ENCODE peak calls at places on chromosome 18, in ten cellular contexts. One of them, this sample, is unnamed.
A peak's percentile ranks its signal among the peaks of the same experiment; 100 is the strongest.

GRCh38 chr18:56593906-56594305 is 44.5 kb downstream of the TXNL1 start:
- DNase-seq in AG10803: peak; percentile 26
- DNase-seq in lung: no peak
- DNase-seq in colonic mucosa: no peak
- DNase-seq in IMR-90: peak; percentile 42
- DNase-seq in cardiac fibroblast: no peak
- DNase-seq in fibroblast of lung: peak; percentile 69
- DNase-seq in lower leg skin: no peak
- DNase-seq in psoas muscle: no peak
- DNase-seq in GM23338: no peak
- DNase-seq in this sample: no peak

GRCh38 chr18:58580623-58581022 is 48.3 kb downstream of the ALPK2 start:
- DNase-seq in AG10803: peak; percentile 83
- DNase-seq in lung: no peak
- DNase-seq in colonic mucosa: no peak
- DNase-seq in IMR-90: peak; percentile 60
- DNase-seq in cardiac fibroblast: peak; percentile 74
- DNase-seq in fibroblast of lung: peak; percentile 82
- DNase-seq in lower leg skin: no peak
- DNase-seq in psoas muscle: no peak
- DNase-seq in GM23338: peak; percentile 81
- DNase-seq in this sample: no peak

GRCh38 chr18:29147944-29148343 is 971.0 kb upstream of the CDH2 start:
- DNase-seq in AG10803: peak; percentile 78
- DNase-seq in lung: no peak
- DNase-seq in colonic mucosa: no peak
- DNase-seq in IMR-90: peak; percentile 85
- DNase-seq in cardiac fibroblast: peak; percentile 76
- DNase-seq in fibroblast of lung: peak; percentile 72
- DNase-seq in lower leg skin: no peak
- DNase-seq in psoas muscle: no peak
- DNase-seq in GM23338: peak; percentile 68
- DNase-seq in this sample: peak; percentile 37

GRCh38 chr18:63157293-63158011 is 162.1 kb downstream of the BCL2 start:
- DNase-seq in AG10803: no peak
- DNase-seq in lung: no peak
- DNase-seq in colonic mucosa: no peak
- DNase-seq in IMR-90: no peak
- DNase-seq in cardiac fibroblast: no peak
- DNase-seq in fibroblast of lung: no peak
- DNase-seq in lower leg skin: no peak
- DNase-seq in psoas muscle: no peak
- DNase-seq in GM23338: no peak
- DNase-seq in this sample: no peak

GRCh38 chr18:56233595-56233994 is 404.8 kb downstream of the TXNL1 start:
- DNase-seq in AG10803: peak; percentile 88
- DNase-seq in lung: no peak
- DNase-seq in colonic mucosa: no peak
- DNase-seq in IMR-90: peak; percentile 92
- DNase-seq in cardiac fibroblast: peak; percentile 88
- DNase-seq in fibroblast of lung: peak; percentile 89
- DNase-seq in lower leg skin: no peak
- DNase-seq in psoas muscle: no peak
- DNase-seq in GM23338: no peak
- DNase-seq in this sample: peak; percentile 31

GRCh38 chr18:79210002-79210910 is 141.1 kb downstream of the ATP9B start:
- DNase-seq in AG10803: no peak
- DNase-seq in lung: no peak
- DNase-seq in colonic mucosa: no peak
- DNase-seq in IMR-90: no peak
- DNase-seq in cardiac fibroblast: no peak
- DNase-seq in fibroblast of lung: no peak
- DNase-seq in lower leg skin: no peak
- DNase-seq in psoas muscle: no peak
- DNase-seq in GM23338: no peak
- DNase-seq in this sample: no peak

GRCh38 chr18:36297419-36298112 is at the start of gene FHOD3:
- DNase-seq in AG10803: peak; percentile 65
- DNase-seq in lung: peak; percentile 39
- DNase-seq in colonic mucosa: peak; percentile 46
- DNase-seq in IMR-90: peak; percentile 49
- DNase-seq in cardiac fibroblast: peak; percentile 66
- DNase-seq in fibroblast of lung: peak; percentile 67
- DNase-seq in lower leg skin: no peak
- DNase-seq in psoas muscle: peak; percentile 84
- DNase-seq in GM23338: peak; percentile 87
- DNase-seq in this sample: no peak

GRCh38 chr18:3055201-3055600 is 42.3 kb upstream of the LPIN2 start:
- DNase-seq in AG10803: no peak
- DNase-seq in lung: no peak
- DNase-seq in colonic mucosa: no peak
- DNase-seq in IMR-90: no peak
- DNase-seq in cardiac fibroblast: peak; percentile 29
- DNase-seq in fibroblast of lung: no peak
- DNase-seq in lower leg skin: peak; percentile 17
- DNase-seq in psoas muscle: no peak
- DNase-seq in GM23338: no peak
- DNase-seq in this sample: no peak

GRCh38 chr18:28559511-28559910 is 382.6 kb upstream of the CDH2 start:
- DNase-seq in AG10803: no peak
- DNase-seq in lung: no peak
- DNase-seq in colonic mucosa: no peak
- DNase-seq in IMR-90: no peak
- DNase-seq in cardiac fibroblast: no peak
- DNase-seq in fibroblast of lung: no peak
- DNase-seq in lower leg skin: no peak
- DNase-seq in psoas muscle: no peak
- DNase-seq in GM23338: no peak
- DNase-seq in this sample: no peak

GRCh38 chr18:74331404-74331803 is 15.8 kb downstream of the C18orf63 start:
- DNase-seq in AG10803: peak; percentile 66
- DNase-seq in lung: no peak
- DNase-seq in colonic mucosa: no peak
- DNase-seq in IMR-90: peak; percentile 51
- DNase-seq in cardiac fibroblast: peak; percentile 74
- DNase-seq in fibroblast of lung: peak; percentile 20
- DNase-seq in lower leg skin: no peak
- DNase-seq in psoas muscle: no peak
- DNase-seq in GM23338: peak; percentile 38
- DNase-seq in this sample: peak; percentile 52

GRCh38 chr18:79502785-79503184 is 107.1 kb downstream of the NFATC1 start:
- DNase-seq in AG10803: peak; percentile 31
- DNase-seq in lung: no peak
- DNase-seq in colonic mucosa: no peak
- DNase-seq in IMR-90: peak; percentile 33
- DNase-seq in cardiac fibroblast: peak; percentile 31
- DNase-seq in fibroblast of lung: peak; percentile 65
- DNase-seq in lower leg skin: no peak
- DNase-seq in psoas muscle: no peak
- DNase-seq in GM23338: no peak
- DNase-seq in this sample: no peak

GRCh38 chr18:44759925-44760342 is 79.2 kb downstream of the SETBP1 start:
- DNase-seq in AG10803: no peak
- DNase-seq in lung: no peak
- DNase-seq in colonic mucosa: no peak
- DNase-seq in IMR-90: no peak
- DNase-seq in cardiac fibroblast: no peak
- DNase-seq in fibroblast of lung: no peak
- DNase-seq in lower leg skin: no peak
- DNase-seq in psoas muscle: no peak
- DNase-seq in GM23338: no peak
- DNase-seq in this sample: no peak

GRCh38 chr18:32257073-32257780 is 67.4 kb downstream of the MEP1B start:
- DNase-seq in AG10803: no peak
- DNase-seq in lung: no peak
- DNase-seq in colonic mucosa: no peak
- DNase-seq in IMR-90: no peak
- DNase-seq in cardiac fibroblast: no peak
- DNase-seq in fibroblast of lung: no peak
- DNase-seq in lower leg skin: no peak
- DNase-seq in psoas muscle: no peak
- DNase-seq in GM23338: no peak
- DNase-seq in this sample: no peak

GRCh38 chr18:12534820-12535219 is 123.1 kb downstream of the SPIRE1 start:
- DNase-seq in AG10803: no peak
- DNase-seq in lung: no peak
- DNase-seq in colonic mucosa: no peak
- DNase-seq in IMR-90: no peak
- DNase-seq in cardiac fibroblast: no peak
- DNase-seq in fibroblast of lung: no peak
- DNase-seq in lower leg skin: no peak
- DNase-seq in psoas muscle: no peak
- DNase-seq in GM23338: no peak
- DNase-seq in this sample: no peak

GRCh38 chr18:12543697-12544096 is 114.2 kb downstream of the SPIRE1 start:
- DNase-seq in AG10803: no peak
- DNase-seq in lung: no peak
- DNase-seq in colonic mucosa: no peak
- DNase-seq in IMR-90: peak; percentile 68
- DNase-seq in cardiac fibroblast: no peak
- DNase-seq in fibroblast of lung: peak; percentile 65
- DNase-seq in lower leg skin: no peak
- DNase-seq in psoas muscle: no peak
- DNase-seq in GM23338: no peak
- DNase-seq in this sample: no peak

GRCh38 chr18:12540751-12541150 is 117.2 kb downstream of the SPIRE1 start:
- DNase-seq in AG10803: no peak
- DNase-seq in lung: no peak
- DNase-seq in colonic mucosa: no peak
- DNase-seq in IMR-90: no peak
- DNase-seq in cardiac fibroblast: no peak
- DNase-seq in fibroblast of lung: no peak
- DNase-seq in lower leg skin: no peak
- DNase-seq in psoas muscle: no peak
- DNase-seq in GM23338: no peak
- DNase-seq in this sample: no peak
- TF ChIP-seq CTCF in AG10803: no peak
- TF ChIP-seq CTCF in lung: no peak
- TF ChIP-seq CTCF in colonic mucosa: no peak
- TF ChIP-seq CTCF in IMR-90: no peak
- TF ChIP-seq CTCF in cardiac fibroblast: no peak
- TF ChIP-seq CTCF in fibroblast of lung: no peak
- TF ChIP-seq CTCF in lower leg skin: no peak
- TF ChIP-seq CTCF in psoas muscle: no peak
- TF ChIP-seq CTCF in GM23338: no peak
- TF ChIP-seq CTCF in this sample: no peak

GRCh38 chr18:11121426-11121825 is 27.9 kb downstream of the PIEZO2 start:
- DNase-seq in AG10803: no peak
- DNase-seq in lung: no peak
- DNase-seq in colonic mucosa: no peak
- DNase-seq in IMR-90: peak; percentile 68
- DNase-seq in cardiac fibroblast: peak; percentile 40
- DNase-seq in fibroblast of lung: peak; percentile 35
- DNase-seq in lower leg skin: no peak
- DNase-seq in psoas muscle: no peak
- DNase-seq in GM23338: no peak
- DNase-seq in this sample: no peak

GRCh38 chr18:11118051-11118450 is 31.3 kb downstream of the PIEZO2 start:
- DNase-seq in AG10803: no peak
- DNase-seq in lung: no peak
- DNase-seq in colonic mucosa: no peak
- DNase-seq in IMR-90: no peak
- DNase-seq in cardiac fibroblast: no peak
- DNase-seq in fibroblast of lung: no peak
- DNase-seq in lower leg skin: no peak
- DNase-seq in psoas muscle: no peak
- DNase-seq in GM23338: no peak
- DNase-seq in this sample: no peak

GRCh38 chr18:11119550-11119949 is 29.8 kb downstream of the PIEZO2 start:
- DNase-seq in AG10803: peak; percentile 12
- DNase-seq in lung: no peak
- DNase-seq in colonic mucosa: no peak
- DNase-seq in IMR-90: no peak
- DNase-seq in cardiac fibroblast: peak; percentile 42
- DNase-seq in fibroblast of lung: peak; percentile 9
- DNase-seq in lower leg skin: no peak
- DNase-seq in psoas muscle: no peak
- DNase-seq in GM23338: no peak
- DNase-seq in this sample: no peak

GRCh38 chr18:11124054-11124453 is 25.3 kb downstream of the PIEZO2 start:
- DNase-seq in AG10803: no peak
- DNase-seq in lung: no peak
- DNase-seq in colonic mucosa: no peak
- DNase-seq in IMR-90: no peak
- DNase-seq in cardiac fibroblast: no peak
- DNase-seq in fibroblast of lung: no peak
- DNase-seq in lower leg skin: no peak
- DNase-seq in psoas muscle: no peak
- DNase-seq in GM23338: no peak
- DNase-seq in this sample: no peak

GRCh38 chr18:11119962-11120361 is 29.4 kb downstream of the PIEZO2 start:
- DNase-seq in AG10803: peak; percentile 52
- DNase-seq in lung: no peak
- DNase-seq in colonic mucosa: no peak
- DNase-seq in IMR-90: no peak
- DNase-seq in cardiac fibroblast: peak; percentile 64
- DNase-seq in fibroblast of lung: peak; percentile 39
- DNase-seq in lower leg skin: no peak
- DNase-seq in psoas muscle: no peak
- DNase-seq in GM23338: no peak
- DNase-seq in this sample: no peak
- H3K4me3 ChIP-seq in AG10803: no peak overlapping the region
- H3K4me3 ChIP-seq in lung: no peak overlapping the region
- H3K4me3 ChIP-seq in colonic mucosa: no peak overlapping the region
- H3K4me3 ChIP-seq in IMR-90: no peak overlapping the region
- H3K4me3 ChIP-seq in cardiac fibroblast: no peak overlapping the region
- H3K4me3 ChIP-seq in fibroblast of lung: no peak overlapping the region
- H3K4me3 ChIP-seq in lower leg skin: no peak overlapping the region
- H3K4me3 ChIP-seq in psoas muscle: no peak overlapping the region
- H3K4me3 ChIP-seq in GM23338: no peak overlapping the region
- H3K4me3 ChIP-seq in this sample: no peak overlapping the region

GRCh38 chr18:12886498-12887126 is 2.6 kb upstream of the PTPN2 start:
- DNase-seq in AG10803: peak; percentile 13
- DNase-seq in lung: no peak
- DNase-seq in colonic mucosa: no peak
- DNase-seq in IMR-90: no peak
- DNase-seq in cardiac fibroblast: no peak
- DNase-seq in fibroblast of lung: no peak
- DNase-seq in lower leg skin: no peak
- DNase-seq in psoas muscle: no peak
- DNase-seq in GM23338: peak; percentile 61
- DNase-seq in this sample: no peak
- TF ChIP-seq CTCF in AG10803: peak; percentile 39
- TF ChIP-seq CTCF in lung: no peak
- TF ChIP-seq CTCF in colonic mucosa: peak; percentile 38
- TF ChIP-seq CTCF in IMR-90: peak; percentile 19
- TF ChIP-seq CTCF in cardiac fibroblast: peak; percentile 53
- TF ChIP-seq CTCF in fibroblast of lung: peak; percentile 42
- TF ChIP-seq CTCF in lower leg skin: no peak
- TF ChIP-seq CTCF in psoas muscle: no peak
- TF ChIP-seq CTCF in GM23338: peak; percentile 64
- TF ChIP-seq CTCF in this sample: peak; percentile 58

GRCh38 chr18:31232779-31233424 is 70.2 kb upstream of the DSC1 start:
- DNase-seq in AG10803: no peak
- DNase-seq in lung: no peak
- DNase-seq in colonic mucosa: peak; percentile 64
- DNase-seq in IMR-90: no peak
- DNase-seq in cardiac fibroblast: no peak
- DNase-seq in fibroblast of lung: no peak
- DNase-seq in lower leg skin: no peak
- DNase-seq in psoas muscle: no peak
- DNase-seq in GM23338: no peak
- DNase-seq in this sample: no peak
- H3K4me3 ChIP-seq in AG10803: no peak overlapping the region
- H3K4me3 ChIP-seq in lung: no peak overlapping the region
- H3K4me3 ChIP-seq in colonic mucosa: no peak overlapping the region
- H3K4me3 ChIP-seq in IMR-90: no peak overlapping the region
- H3K4me3 ChIP-seq in cardiac fibroblast: no peak overlapping the region
- H3K4me3 ChIP-seq in fibroblast of lung: no peak overlapping the region
- H3K4me3 ChIP-seq in lower leg skin: no peak overlapping the region
- H3K4me3 ChIP-seq in psoas muscle: no peak overlapping the region
- H3K4me3 ChIP-seq in GM23338: no peak overlapping the region
- H3K4me3 ChIP-seq in this sample: no peak overlapping the region

GRCh38 chr18:11581286-11581685 is 28.1 kb upstream of the SLC35G4 start:
- DNase-seq in AG10803: no peak
- DNase-seq in lung: no peak
- DNase-seq in colonic mucosa: no peak
- DNase-seq in IMR-90: no peak
- DNase-seq in cardiac fibroblast: no peak
- DNase-seq in fibroblast of lung: no peak
- DNase-seq in lower leg skin: no peak
- DNase-seq in psoas muscle: no peak
- DNase-seq in GM23338: no peak
- DNase-seq in this sample: no peak
- TF ChIP-seq CTCF in AG10803: no peak
- TF ChIP-seq CTCF in lung: no peak
- TF ChIP-seq CTCF in colonic mucosa: no peak
- TF ChIP-seq CTCF in IMR-90: no peak
- TF ChIP-seq CTCF in cardiac fibroblast: no peak
- TF ChIP-seq CTCF in fibroblast of lung: no peak
- TF ChIP-seq CTCF in lower leg skin: no peak
- TF ChIP-seq CTCF in psoas muscle: no peak
- TF ChIP-seq CTCF in GM23338: no peak
- TF ChIP-seq CTCF in this sample: no peak